ENCODE peak calls at places on chromosomes 12 and 14, in four cellular contexts. J is pancreas, K is HL-60, O is brain microvascular endothelial cell. N is an unnamed sample.
A peak's percentile ranks its signal among the peaks of the same experiment; 100 is the strongest.

GRCh38 chr12:125684968-125685790 is 619.9 kb downstream of the AACS start:
- DNase-seq in J (no peak), K (no peak), O (no peak), N (no peak)

GRCh38 chr12:103169-103981 is 36.8 kb downstream of the IQSEC3 start:
- DNase-seq in K (no peak), O (no peak), J (no peak), N (no peak)

GRCh38 chr14:28676481-28676880 is 90.1 kb upstream of the FOXG1 start:
- DNase-seq in K (no peak), O (peak; percentile 12), J (no peak), N (no peak)

GRCh38 chr14:24911324-24912095 is 138.4 kb downstream of the STXBP6 start:
- DNase-seq in K (peak; percentile 27), O (peak; percentile 47), J (no peak), N (no peak)

GRCh38 chr14:52961060-52961639 is 10.3 kb upstream of the FERMT2 start:
- DNase-seq in J (peak; percentile 40), K (no peak), O (peak; percentile 65), N (no peak)

GRCh38 chr14:37590810-37591139 is 4.3 kb downstream of the FOXA1 start:
- DNase-seq in K (no peak), O (no peak), J (no peak), N (no peak)

GRCh38 chr14:56723418-56723817 is 86.9 kb downstream of the OTX2 start:
- DNase-seq in O (no peak), J (no peak), K (no peak), N (no peak)

GRCh38 chr12:19614601-19615442 is 175.5 kb downstream of the AEBP2 start:
- DNase-seq in J (no peak), K (no peak), O (no peak), N (no peak)

GRCh38 chr12:118190266-118190665 is 54.3 kb downstream of the PEBP1 start:
- DNase-seq in O (peak; percentile 12), K (no peak), J (no peak), N (no peak)

GRCh38 chr14:101001311-101002069 is 98.0 kb upstream of the RTL1 start:
- DNase-seq in O (peak; percentile 47), J (no peak), K (no peak), N (no peak)

GRCh38 chr12:95240556-95240955 is 22.9 kb downstream of the VEZT start:
- DNase-seq in J (no peak), O (no peak), K (no peak), N (no peak)

GRCh38 chr12:42585175-42585845 is 4.2 kb downstream of the PRICKLE1 start:
- DNase-seq in K (no peak), O (no peak), J (no peak), N (no peak)

GRCh38 chr14:52131640-52132320 is 62.9 kb upstream of the NID2 start:
- DNase-seq in K (no peak), J (peak; percentile 77), O (peak; percentile 93), N (peak; percentile 72)

GRCh38 chr14:90491868-90492560 is 95.2 kb downstream of the CALM1 start:
- DNase-seq in J (no peak), O (no peak), K (no peak), N (no peak)

GRCh38 chr12:3398196-3398789 is 92.7 kb upstream of the PRMT8 start:
- DNase-seq in J (no peak), O (no peak), K (no peak), N (no peak)

GRCh38 chr12:96495841-96496545 is 6.6 kb downstream of the CFAP54 start:
- DNase-seq in K (no peak), J (no peak), O (no peak), N (no peak)

GRCh38 chr14:95052016-95052585 is 105.2 kb downstream of the DICER1 start:
- DNase-seq in J (no peak), O (no peak), K (no peak), N (no peak)

GRCh38 chr14:68027276-68027675 is 207.7 kb downstream of the RAD51B start:
- DNase-seq in J (no peak), K (no peak), O (peak; percentile 8), N (no peak)

GRCh38 chr14:47929334-47929733 is 253.9 kb upstream of the MDGA2 start:
- DNase-seq in O (no peak), K (no peak), J (no peak), N (no peak)

GRCh38 chr12:112149596-112149995 is 24.2 kb downstream of the TRAFD1 start:
- DNase-seq in K (no peak), O (no peak), J (peak; percentile 36), N (no peak)

DNA sequence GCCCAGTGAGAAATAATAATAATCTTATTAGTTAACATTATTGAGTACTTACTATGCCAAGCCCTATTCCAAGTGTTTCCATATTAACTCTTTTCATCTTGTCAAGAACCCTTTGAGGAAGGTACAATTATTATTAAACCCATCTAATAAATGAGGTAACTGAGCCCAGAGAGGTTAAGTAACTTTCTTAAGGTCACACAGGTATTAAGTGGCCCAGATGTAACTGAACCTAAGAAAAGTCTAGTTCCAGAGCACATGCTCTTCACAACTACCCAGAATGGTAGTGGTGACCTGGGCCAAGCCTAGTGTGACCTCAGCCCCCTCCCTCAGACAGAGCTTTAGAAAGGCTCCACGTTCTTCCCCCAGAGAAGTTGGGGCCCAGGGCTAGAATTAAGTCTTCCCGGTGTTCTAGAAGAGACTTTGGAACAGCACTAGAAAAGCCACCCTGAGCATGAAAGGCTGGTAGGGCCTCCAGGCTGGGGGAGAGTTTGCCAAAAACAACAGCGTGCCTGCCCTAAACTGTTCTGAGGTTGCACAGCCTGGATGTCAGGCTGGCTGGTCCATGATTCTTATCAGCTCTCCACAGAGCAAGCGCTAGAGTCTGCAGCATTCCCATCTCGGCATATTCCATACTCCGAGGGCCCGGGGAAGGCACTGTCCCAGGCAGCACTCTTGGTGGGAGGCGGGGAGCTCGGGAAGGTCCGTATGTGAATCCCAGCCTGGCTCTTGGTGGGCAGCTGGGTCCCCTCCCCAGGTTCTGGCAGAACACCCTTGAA is 41.3 kb upstream of the CTDSP2 start:
- DNase-seq in O (peak; percentile 40), K (no peak), J (no peak), N (no peak)
- H3K4me3 ChIP-seq in O (peak overlapping the region; percentile 15), K (no peak overlapping the region), J (no peak overlapping the region), N (peak overlapping the region; percentile 38)

DNA sequence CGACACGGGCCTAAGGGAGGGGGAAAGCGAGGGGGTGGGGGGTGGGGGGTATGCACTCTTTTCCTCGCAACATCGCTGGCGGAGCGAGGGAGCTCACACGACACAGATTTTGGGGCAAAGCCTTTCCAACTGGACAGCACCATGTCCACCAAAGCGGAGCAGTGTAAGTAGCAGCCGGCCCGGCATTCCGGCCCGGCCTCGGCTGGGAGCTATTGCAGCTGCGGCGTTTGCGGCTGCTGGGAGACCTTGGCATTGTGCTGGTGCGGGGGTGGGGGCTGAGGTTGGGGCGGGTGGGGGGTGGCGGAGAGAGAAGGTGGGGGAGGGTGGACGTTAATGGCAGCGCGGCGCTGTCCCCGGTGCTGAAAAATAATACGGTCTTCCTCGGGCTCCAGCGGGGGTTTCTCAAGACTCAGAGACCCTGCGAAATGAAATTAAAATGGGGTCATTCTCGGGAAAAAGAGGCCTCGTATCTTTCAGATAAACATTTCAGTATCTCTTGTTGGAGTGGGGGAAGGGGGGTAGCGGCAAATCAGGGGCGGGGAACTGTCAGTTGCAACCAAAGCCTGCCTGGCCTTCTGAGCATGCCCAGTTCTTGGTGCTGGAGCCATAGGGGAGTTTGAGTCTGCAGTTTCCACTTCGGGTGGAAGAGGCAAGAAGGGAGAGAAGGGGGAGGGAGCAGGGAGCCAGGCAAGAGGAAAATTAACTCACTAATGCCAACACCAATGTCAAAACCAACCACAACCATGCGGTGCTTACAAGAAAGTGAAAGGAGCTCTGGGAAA is at the start of gene UNC79:
- DNase-seq in O (peak; percentile 1), K (no peak), J (peak; percentile 81), N (no peak)
- H3K4me3 ChIP-seq in O (peak within 1 kb of the TSS; percentile 37), K (peak within 1 kb of the TSS; percentile 24), J (peak within 1 kb of the TSS; percentile 54), N (no peak within 1 kb of the TSS)

DNA sequence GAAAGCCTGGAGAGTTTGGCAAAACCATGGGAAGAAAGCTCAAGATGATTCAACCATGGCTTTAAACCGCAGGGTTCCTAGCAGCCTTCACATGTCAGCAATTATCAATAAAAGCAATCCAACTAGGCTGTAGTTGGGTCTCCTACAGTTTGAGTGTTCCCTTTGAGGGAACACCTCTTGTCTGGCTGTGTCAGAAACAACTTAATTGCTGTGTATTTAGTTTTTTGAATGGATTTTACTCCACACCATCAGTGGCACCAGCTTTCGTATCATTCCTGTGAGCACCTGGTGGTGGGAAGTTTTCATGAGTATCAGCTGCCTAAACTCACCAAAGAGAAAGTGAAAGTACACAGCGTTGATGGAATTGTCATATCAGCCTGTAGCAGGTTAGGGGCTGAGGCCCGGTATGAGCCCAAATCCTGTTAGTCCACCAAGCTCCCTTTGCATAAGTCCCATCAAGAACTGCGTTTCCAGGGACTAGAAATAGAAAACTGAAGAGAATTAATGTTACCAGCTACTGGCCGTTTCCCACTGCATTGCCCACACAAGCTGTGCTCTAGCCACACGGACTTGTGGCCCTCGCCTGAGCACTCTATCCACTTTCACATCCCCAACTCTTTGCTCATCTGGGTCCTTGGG is 10.9 kb upstream of the IL26 start:
- DNase-seq in K (no peak), O (no peak), J (peak; percentile 46), N (no peak)
- H3K4me3 ChIP-seq in K (peak overlapping the region; percentile 15), O (no peak overlapping the region), J (peak overlapping the region; percentile 35), N (no peak overlapping the region)

GRCh38 chr14:102872020-102872419 is 50.4 kb upstream of the AMN start:
- DNase-seq in J (no peak), K (no peak), O (no peak), N (no peak)
- H3K4me3 ChIP-seq in J (no peak overlapping the region), K (no peak overlapping the region), O (no peak overlapping the region), N (no peak overlapping the region)

DNA sequence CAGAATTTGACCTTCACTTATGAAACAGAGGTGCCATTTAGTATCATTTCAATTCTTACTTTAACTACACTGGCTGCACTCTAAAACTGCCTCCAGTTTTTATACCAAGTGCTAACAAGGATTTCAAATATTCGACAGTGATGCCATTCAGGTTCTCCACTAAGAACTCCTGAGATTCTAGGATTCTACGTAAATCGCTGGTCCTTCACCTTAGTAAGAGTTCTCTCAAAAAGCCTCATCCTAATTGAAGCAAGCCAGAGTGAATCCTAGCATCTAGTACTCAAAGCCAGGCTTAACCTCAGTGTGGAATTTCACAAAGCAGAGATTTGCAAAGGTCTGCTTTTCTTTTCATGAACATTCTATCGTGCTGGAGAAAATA is 3.5 kb downstream of the SLC38A2 start:
- DNase-seq in O (no peak), J (no peak), K (no peak), N (no peak)
- H3K4me3 ChIP-seq in O (peak overlapping the region; percentile 99), J (peak overlapping the region; percentile 79), K (no peak overlapping the region), N (peak overlapping the region; percentile 73)

N was measured in AG04449.